ENCODE peak calls at places on chromosomes 12 and 14, in eight cellular contexts. Q is tibial nerve, Z is A549, G is WTC11, N is fibroblast of pulmonary artery, I is AG10803, E is PC-3, P is Calu3. H is an unnamed sample.

GRCh38 chr12:10690906-10691305 is 17.1 kb upstream of the STYK1 start:
- DNase-seq in I (peak; percentile 32), G (no peak), P (no peak), N (no peak), Q (no peak), E (no peak), Z (no peak), H (no peak)

GRCh38 chr14:67971627-67972625 is 152.3 kb downstream of the RAD51B start:
- DNase-seq in E (peak; percentile 84), P (no peak), N (peak; percentile 26), Q (no peak), Z (no peak), I (no peak), G (no peak), H (no peak)

GRCh38 chr12:65565601-65566560 is 258.4 kb upstream of the HMGA2 start:
- DNase-seq in E (peak; percentile 73), I (peak; percentile 98), Z (no peak), G (no peak), Q (no peak), P (no peak), N (peak; percentile 91), H (no peak)

GRCh38 chr12:68031881-68032739 is 42.9 kb downstream of the IFNG-AS1 start:
- DNase-seq in I (no peak), E (no peak), Q (no peak), Z (no peak), N (no peak), G (no peak), P (no peak), H (no peak)

GRCh38 chr12:85468356-85469157 is 188.5 kb downstream of the ALX1 start:
- DNase-seq in I (peak; percentile 56), G (peak; percentile 39), N (peak; percentile 82), E (peak; percentile 93), Z (peak; percentile 28), P (peak; percentile 70), Q (peak; percentile 59), H (no peak)

GRCh38 chr12:86574143-86574542 is 318.0 kb upstream of the MGAT4C start:
- DNase-seq in Z (no peak), N (no peak), E (no peak), P (no peak), I (no peak), G (no peak), Q (no peak), H (no peak)

GRCh38 chr14:23121401-23121800 is 2.3 kb upstream of the CEBPE start:
- DNase-seq in N (peak; percentile 87), Z (no peak), I (peak; percentile 71), E (peak; percentile 49), Q (no peak), G (no peak), P (no peak), H (no peak)

GRCh38 chr14:54669759-54670630 is 103.1 kb downstream of the SAMD4A start:
- DNase-seq in I (peak; percentile 54), Q (peak; percentile 48), N (peak; percentile 62), P (no peak), G (no peak), Z (no peak), E (peak; percentile 99), H (no peak)

GRCh38 chr14:64943556-64943955 is 1.0 kb upstream of the GPX2 start:
- DNase-seq in I (no peak), E (no peak), G (no peak), Z (no peak), P (no peak), Q (no peak), N (no peak), H (no peak)

GRCh38 chr12:34406996-34407300 is 384.7 kb downstream of the ALG10 start:
- DNase-seq in G (peak; percentile 5), I (no peak), E (no peak), Q (no peak), P (no peak), Z (no peak), N (no peak), H (no peak)

GRCh38 chr14:35068238-35069012 is 22.4 kb downstream of the FAM177A1 start:
- DNase-seq in P (no peak), E (no peak), I (peak; percentile 23), Q (no peak), Z (no peak), N (peak; percentile 50), G (no peak), H (no peak)

GRCh38 chr12:1666215-1666614 is 24.7 kb upstream of the ADIPOR2 start:
- DNase-seq in E (no peak), N (no peak), P (no peak), I (no peak), Q (no peak), G (no peak), Z (no peak), H (no peak)

GRCh38 chr14:65038966-65039365 is 52.3 kb downstream of the FNTB start:
- DNase-seq in Q (no peak), G (no peak), I (no peak), P (no peak), N (no peak), Z (no peak), E (no peak), H (peak; percentile 3)

GRCh38 chr12:84056-84455 is 17.5 kb downstream of the IQSEC3 start:
- DNase-seq in N (no peak), Q (no peak), P (no peak), Z (no peak), E (no peak), I (no peak), G (no peak), H (no peak)

GRCh38 chr12:50220357-50221061 is 53.3 kb upstream of the CERS5 start:
- DNase-seq in N (peak; percentile 81), Q (peak; percentile 35), G (no peak), P (no peak), E (peak; percentile 78), Z (no peak), I (peak; percentile 78), H (no peak)

GRCh38 chr12:10365716-10366433 is 24.0 kb downstream of the KLRK1 start:
- DNase-seq in Q (no peak), P (no peak), E (peak; percentile 28), I (peak; percentile 34), G (no peak), N (peak; percentile 55), Z (no peak), H (no peak)

GRCh38 chr12:22858849-22859569 is 234.0 kb downstream of the ETNK1 start:
- DNase-seq in E (peak; percentile 5), Q (no peak), G (no peak), Z (no peak), P (no peak), N (peak; percentile 53), I (peak; percentile 36), H (no peak)

GRCh38 chr14:72513994-72514659 is 379.8 kb downstream of the DPF3 start:
- DNase-seq in N (peak; percentile 69), G (no peak), E (peak; percentile 70), Z (peak; percentile 19), P (peak; percentile 28), Q (no peak), I (peak; percentile 58), H (peak; percentile 76)

GRCh38 chr14:34843011-34843554 is 32.1 kb downstream of the BAZ1A start:
- DNase-seq in N (peak; percentile 88), Q (no peak), P (no peak), I (peak; percentile 68), G (no peak), Z (peak; percentile 32), E (peak; percentile 60), H (no peak)

GRCh38 chr14:106185837-106186233 is 659.5 kb downstream of the TMEM121 start:
- DNase-seq in P (peak; percentile 18), I (no peak), N (no peak), E (no peak), Z (no peak), Q (no peak), G (no peak), H (no peak)

GRCh38 chr12:121860257-121860656 is 1.6 kb upstream of the HPD start:
- DNase-seq in G (no peak), E (no peak), P (no peak), N (no peak), Z (no peak), Q (no peak), I (no peak), H (no peak)

GRCh38 chr12:109940339-109940923 is 40.4 kb downstream of the TCHP start:
- DNase-seq in I (no peak), Z (no peak), P (no peak), E (no peak), G (no peak), N (no peak), Q (no peak), H (no peak)

GRCh38 chr12:58803893-58804292 is 116.4 kb downstream of the LRIG3 start:
- DNase-seq in P (no peak), N (peak; percentile 92), G (no peak), Z (no peak), Q (peak; percentile 8), E (peak; percentile 66), I (peak; percentile 85), H (no peak)

GRCh38 chr12:58801986-58802385 is 118.3 kb downstream of the LRIG3 start:
- DNase-seq in P (no peak), Q (no peak), I (no peak), Z (no peak), G (no peak), E (no peak), N (no peak), H (no peak)

GRCh38 chr12:58809064-58809607 is 111.2 kb downstream of the LRIG3 start:
- DNase-seq in Z (no peak), P (no peak), Q (no peak), I (no peak), G (no peak), E (no peak), N (no peak), H (no peak)

DNA sequence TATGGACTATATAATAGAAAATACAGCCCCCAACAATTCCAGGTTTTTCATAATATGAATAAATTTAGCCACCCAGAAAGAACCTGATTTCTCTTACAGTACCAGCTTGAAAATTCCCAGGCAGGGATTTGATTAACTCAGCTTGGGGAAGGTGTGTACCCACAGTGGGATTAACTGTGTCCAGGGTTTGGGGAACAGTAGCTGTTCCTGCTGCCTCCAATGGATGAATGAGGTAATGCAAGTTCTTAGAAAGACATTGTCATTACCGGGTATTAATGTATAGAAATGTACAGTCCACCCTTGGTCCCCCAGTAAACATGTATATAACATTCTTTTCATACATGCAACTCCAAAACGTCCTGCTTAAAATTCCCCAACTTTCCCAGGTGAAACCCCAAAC is 115.6 kb downstream of the LRIG3 start:
- DNase-seq in E (peak; percentile 40), Q (no peak), P (peak; percentile 7), I (no peak), G (no peak), Z (peak; percentile 9), N (no peak), H (no peak)
- TF ChIP-seq CTCF in E (peak; percentile 66), Q (no peak), P (peak; percentile 60), I (peak; percentile 25), G (peak; percentile 44), Z (peak; percentile 17), N (peak; percentile 50), H (peak; percentile 33)

GRCh38 chr14:96125536-96125935 is 79.1 kb upstream of the BDKRB2 start:
- DNase-seq in P (no peak), G (no peak), Q (peak; percentile 30), N (peak; percentile 31), Z (no peak), I (peak; percentile 42), E (no peak), H (no peak)
- TF ChIP-seq CTCF in P (no peak), G (no peak), Q (no peak), N (no peak), Z (no peak), I (no peak), E (no peak), H (no peak)

GRCh38 chr14:103728721-103729120 is 13.1 kb downstream of the ZFYVE21 start:
- DNase-seq in P (no peak), Z (no peak), E (no peak), G (no peak), Q (no peak), N (no peak), I (no peak), H (no peak)
- TF ChIP-seq CTCF in P (no peak), Z (no peak), E (no peak), G (no peak), Q (no peak), N (no peak), I (no peak), H (no peak)

GRCh38 chr12:60501124-60501729 is 905.4 kb downstream of the SLC16A7 start:
- DNase-seq in Q (no peak), E (peak; percentile 42), P (peak; percentile 10), I (peak; percentile 1), G (no peak), Z (no peak), N (peak; percentile 0), H (no peak)
- TF ChIP-seq CTCF in Q (no peak), E (peak; percentile 50), P (no peak), I (peak; percentile 8), G (no peak), Z (no peak), N (no peak), H (peak; percentile 11)

H was measured in osteocyte.